ENCODE peak calls at places on chromosomes 2 and 18, in six cellular contexts. B, Z, F, U, K and W are unnamed samples. For H3K4me1, the result is how much of the 10 kb centered on the place peaks cover.

GRCh38 chr18:8477615-8478014 is 131.6 kb upstream of the RAB12 start:
- DNase-seq in B (no peak), F (no peak), K (no peak), Z (no peak), U (no peak), W (no peak)

GRCh38 chr2:55550368-55551102 is 31.0 kb downstream of the CFAP36 start:
- DNase-seq in F (no peak), B (peak), U (no peak), Z (peak), K (no peak), W (no peak)

GRCh38 chr18:703660-704018 is 8.8 kb downstream of the ENOSF1 start:
- DNase-seq in F (no peak), Z (no peak), K (no peak), U (no peak), B (no peak), W (no peak)

GRCh38 chr2:53028259-53028658 is 739.3 kb upstream of the CHAC2 start:
- DNase-seq in B (peak), Z (peak), K (no peak), U (no peak), F (no peak), W (no peak)

GRCh38 chr2:9174771-9175441 is 31.7 kb upstream of the ASAP2 start:
- DNase-seq in F (no peak), Z (peak), B (peak), K (no peak), U (no peak), W (peak)

GRCh38 chr18:8351173-8351572 is 258.1 kb upstream of the RAB12 start:
- DNase-seq in F (no peak), Z (no peak), U (no peak), K (no peak), B (peak), W (no peak)

GRCh38 chr18:10303171-10303570 is 151.3 kb upstream of the APCDD1 start:
- DNase-seq in B (no peak), U (no peak), Z (no peak), K (no peak), F (no peak), W (no peak)

GRCh38 chr2:39508243-39508642 is 71.2 kb upstream of the MAP4K3 start:
- DNase-seq in Z (peak), U (no peak), K (no peak), B (peak), F (no peak), W (no peak)

GRCh38 chr18:72544092-72544886 is at the start of gene CBLN2:
- DNase-seq in B (peak), Z (peak), U (no peak), K (peak), F (no peak), W (peak)

GRCh38 chr2:216950547-216950946 is 90.7 kb upstream of the TNP1 start:
- DNase-seq in K (no peak), F (no peak), Z (no peak), U (no peak), B (no peak), W (no peak)

GRCh38 chr2:67641709-67642397 is 244.7 kb downstream of the ETAA1 start:
- DNase-seq in F (peak), U (no peak), Z (peak), B (peak), K (no peak), W (no peak)

GRCh38 chr18:46343940-46344372 is 239.8 kb downstream of the HAUS1 start:
- DNase-seq in Z (peak), F (peak), U (peak), B (no peak), K (peak), W (peak)

DNA sequence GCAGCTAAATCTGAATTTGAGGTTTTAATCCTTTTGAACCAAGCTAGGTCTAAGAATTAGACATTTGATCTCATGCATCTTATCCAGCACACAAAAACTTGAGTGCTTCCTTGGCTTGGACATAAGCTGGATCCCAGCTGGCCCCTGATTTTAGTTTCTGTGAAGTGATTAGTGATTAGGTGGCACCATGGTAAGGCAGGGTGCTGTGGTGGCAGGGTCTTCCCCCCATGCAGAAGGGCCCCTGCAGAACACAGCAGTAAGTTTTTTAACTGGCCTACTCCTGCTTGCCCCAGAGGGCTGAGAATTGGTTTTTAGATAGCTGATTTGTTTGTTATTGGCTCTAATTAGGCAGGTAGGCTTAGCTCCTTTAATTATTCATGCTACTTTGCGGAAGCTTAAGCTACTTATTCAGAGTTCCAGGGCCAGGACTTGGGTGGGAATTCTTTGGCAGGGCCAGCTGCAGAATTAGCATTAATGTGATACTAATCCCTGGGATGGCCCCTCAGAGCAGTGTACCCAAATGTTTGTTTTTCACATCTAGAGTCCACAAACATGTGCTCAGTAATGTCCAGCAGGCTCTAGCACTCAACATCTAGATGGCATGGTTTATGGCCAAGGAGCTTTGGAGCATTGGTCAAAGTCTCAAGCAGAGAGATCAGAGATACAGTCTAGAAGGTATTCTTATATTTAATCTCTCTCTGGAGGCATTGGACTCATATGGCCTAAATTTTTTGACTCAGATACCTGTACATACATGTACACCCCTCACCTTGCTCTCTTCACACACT is 99.6 kb downstream of the FMNL2 start:
- DNase-seq in Z (no peak), U (no peak), F (no peak), K (no peak), B (no peak), W (no peak)
- H3K4me1 ChIP-seq in Z (under half), U (under half), F (half or more), K (under half), B (under half), W (under half)

GRCh38 chr18:79394438-79395307 is 1.1 kb upstream of the NFATC1 start:
- DNase-seq in K (no peak), F (no peak), B (peak), U (no peak), Z (peak), W (no peak)
- H3K27ac ChIP-seq in K (peak), F (peak), B (no peak), U (peak), Z (peak), W (peak)

DNA sequence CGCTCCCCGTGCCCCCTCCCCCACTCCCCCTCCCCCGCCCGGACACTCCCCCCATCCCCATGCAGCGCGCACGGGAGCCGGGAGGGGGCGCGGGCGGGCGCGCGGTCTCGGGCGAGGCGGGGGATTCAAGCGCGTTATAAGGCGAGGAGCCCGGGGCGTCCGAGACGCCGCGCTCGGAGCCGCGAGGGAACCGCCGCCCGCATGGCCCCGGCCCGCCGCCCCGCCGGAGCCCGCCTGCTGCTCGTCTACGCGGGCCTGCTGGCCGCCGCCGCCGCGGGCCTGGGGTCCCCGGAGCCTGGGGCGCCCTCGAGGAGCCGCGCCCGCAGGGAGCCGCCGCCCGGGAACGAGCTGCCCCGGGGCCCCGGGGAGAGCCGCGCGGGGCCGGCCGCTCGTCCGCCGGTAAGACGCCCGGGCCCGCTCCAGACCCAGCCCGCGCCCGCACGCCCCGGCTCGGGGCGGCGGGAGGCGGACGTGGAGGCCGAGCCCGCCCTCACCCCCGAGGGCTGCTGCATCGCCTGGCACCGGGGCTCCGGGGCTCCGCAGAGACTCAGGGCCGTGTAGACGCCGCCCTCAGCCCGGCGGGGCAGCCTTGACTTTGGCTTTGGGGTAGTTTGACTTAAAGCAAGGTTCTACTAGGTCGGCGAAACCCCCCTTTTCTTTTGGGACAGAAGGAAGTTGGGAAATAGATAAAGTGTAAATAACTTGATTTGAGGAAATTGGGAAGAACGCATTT is at the start of gene ERFE:
- DNase-seq in B (peak), U (peak), F (no peak), Z (peak), K (peak), W (no peak)
- TF ChIP-seq CTCF in B (peak), U (peak), F (no peak), Z (no peak), K (no peak), W (peak)

GRCh38 chr2:174339971-174340399 is 5.2 kb downstream of the SP9 start:
- DNase-seq in F (no peak), B (no peak), U (no peak), Z (peak), K (no peak), W (no peak)

GRCh38 chr2:174341995-174342571 is 7.3 kb downstream of the SP9 start:
- DNase-seq in U (peak), B (no peak), Z (no peak), K (no peak), F (no peak), W (no peak)

GRCh38 chr2:174339571-174339966 is 4.8 kb downstream of the SP9 start:
- DNase-seq in U (no peak), K (no peak), F (no peak), Z (no peak), B (no peak), W (no peak)

GRCh38 chr2:174341301-174341994 is 6.7 kb downstream of the SP9 start:
- DNase-seq in K (peak), B (peak), U (peak), Z (peak), F (peak), W (peak)

GRCh38 chr2:174340400-174341300 is 5.9 kb downstream of the SP9 start:
- DNase-seq in Z (peak), U (peak), K (no peak), F (no peak), B (no peak), W (no peak)
- H3K4me1 ChIP-seq in Z (under half), U (under half), K (half or more), F (under half), B (under half), W (half or more)